ENCODE peak calls at places on chromosomes 2 and 18, in four cellular contexts. One of them, this sample, is unnamed.

GRCh38 chr18:54260376-54261072 is 8.8 kb upstream of the POLI start:
- DNase-seq in WTC11: no peak
- DNase-seq in HepG2: peak
- DNase-seq in K562: no peak
- DNase-seq in this sample: no peak

GRCh38 chr18:32454667-32455066 is 16.0 kb downstream of the GAREM1 start:
- DNase-seq in K562: no peak
- DNase-seq in HepG2: no peak
- DNase-seq in WTC11: no peak
- DNase-seq in this sample: no peak

GRCh38 chr2:31937741-31938140 is 73.1 kb downstream of the MEMO1 start:
- DNase-seq in HepG2: no peak
- DNase-seq in K562: no peak
- DNase-seq in WTC11: no peak
- DNase-seq in this sample: no peak

GRCh38 chr2:10931710-10932255 is 20.0 kb downstream of the KCNF1 start:
- DNase-seq in WTC11: no peak
- DNase-seq in K562: no peak
- DNase-seq in HepG2: no peak
- DNase-seq in this sample: no peak

GRCh38 chr18:64398320-64398719 is 249.4 kb upstream of the LINC00305 start:
- DNase-seq in HepG2: no peak
- DNase-seq in WTC11: no peak
- DNase-seq in K562: no peak
- DNase-seq in this sample: no peak

GRCh38 chr2:39996653-39997080 is 217.6 kb upstream of the THUMPD2 start:
- DNase-seq in HepG2: no peak
- DNase-seq in K562: no peak
- DNase-seq in WTC11: no peak
- DNase-seq in this sample: no peak

GRCh38 chr2:8529706-8530277 is 152.1 kb upstream of the ID2 start:
- DNase-seq in HepG2: no peak
- DNase-seq in K562: no peak
- DNase-seq in WTC11: no peak
- DNase-seq in this sample: no peak

GRCh38 chr2:216287251-216287650 is 85.0 kb downstream of the MARCHF4 start:
- DNase-seq in WTC11: no peak
- DNase-seq in HepG2: peak
- DNase-seq in K562: no peak
- DNase-seq in this sample: no peak

GRCh38 chr18:53745986-53746385 is 478.5 kb downstream of the MBD2 start:
- DNase-seq in HepG2: no peak
- DNase-seq in WTC11: no peak
- DNase-seq in K562: no peak
- DNase-seq in this sample: no peak

GRCh38 chr2:173119069-173119807 is 43.6 kb downstream of the MAP3K20 start:
- DNase-seq in K562: no peak
- DNase-seq in HepG2: no peak
- DNase-seq in WTC11: no peak
- DNase-seq in this sample: no peak

GRCh38 chr2:53227535-53227934 is 540.1 kb upstream of the CHAC2 start:
- DNase-seq in K562: no peak
- DNase-seq in HepG2: no peak
- DNase-seq in WTC11: no peak
- DNase-seq in this sample: no peak

GRCh38 chr2:114039681-114040080 is 149.8 kb downstream of the ACTR3 start:
- DNase-seq in HepG2: no peak
- DNase-seq in WTC11: no peak
- DNase-seq in K562: no peak
- DNase-seq in this sample: no peak

GRCh38 chr2:15606481-15607441 is 15.1 kb downstream of the DDX1 start:
- DNase-seq in K562: no peak
- DNase-seq in WTC11: no peak
- DNase-seq in HepG2: no peak
- DNase-seq in this sample: no peak

GRCh38 chr2:75194184-75194868 is 5.0 kb downstream of the TACR1 start:
- DNase-seq in HepG2: no peak
- DNase-seq in K562: no peak
- DNase-seq in WTC11: no peak
- DNase-seq in this sample: no peak

GRCh38 chr18:79756826-79757225 is 40.9 kb upstream of the KCNG2 start:
- DNase-seq in HepG2: no peak
- DNase-seq in K562: no peak
- DNase-seq in WTC11: no peak
- DNase-seq in this sample: no peak

GRCh38 chr2:49687873-49688272 is 533.6 kb upstream of the FSHR start:
- DNase-seq in HepG2: no peak
- DNase-seq in K562: no peak
- DNase-seq in WTC11: no peak
- DNase-seq in this sample: no peak

GRCh38 chr2:99183025-99183424 is 2.0 kb downstream of the MRPL30 start:
- DNase-seq in HepG2: peak
- DNase-seq in WTC11: no peak
- DNase-seq in K562: no peak
- DNase-seq in this sample: no peak

GRCh38 chr18:75607701-75608100 is 180.2 kb upstream of the SMIM21 start:
- DNase-seq in HepG2: no peak
- DNase-seq in WTC11: no peak
- DNase-seq in K562: no peak
- DNase-seq in this sample: no peak

GRCh38 chr2:231169475-231169874 is 29.0 kb upstream of the ARMC9 start:
- DNase-seq in WTC11: no peak
- DNase-seq in K562: no peak
- DNase-seq in HepG2: no peak
- DNase-seq in this sample: no peak

GRCh38 chr2:71831208-71831577 is 316.5 kb downstream of the CYP26B1 start:
- DNase-seq in HepG2: no peak
- DNase-seq in WTC11: no peak
- DNase-seq in K562: no peak
- DNase-seq in this sample: no peak

GRCh38 chr18:46019956-46020355 is 52.1 kb downstream of the PSTPIP2 start:
- DNase-seq in HepG2: no peak
- DNase-seq in WTC11: no peak
- DNase-seq in K562: no peak
- DNase-seq in this sample: no peak

GRCh38 chr2:63788070-63788469 is 53.6 kb upstream of the UGP2 start:
- DNase-seq in WTC11: no peak
- DNase-seq in HepG2: no peak
- DNase-seq in K562: no peak
- DNase-seq in this sample: no peak

GRCh38 chr18:27785815-27786537 is 391.0 kb downstream of the CDH2 start:
- DNase-seq in K562: no peak
- DNase-seq in WTC11: no peak
- DNase-seq in HepG2: no peak
- DNase-seq in this sample: no peak

GRCh38 chr18:77091366-77091765 is 41.2 kb downstream of the MBP start:
- DNase-seq in WTC11: no peak
- DNase-seq in K562: no peak
- DNase-seq in HepG2: no peak
- DNase-seq in this sample: no peak

GRCh38 chr2:68885074-68885810 is 14.0 kb upstream of the BMP10 start:
- DNase-seq in HepG2: no peak
- DNase-seq in K562: no peak
- DNase-seq in WTC11: no peak
- DNase-seq in this sample: no peak

GRCh38 chr2:67641709-67642397 is 244.7 kb downstream of the ETAA1 start:
- DNase-seq in K562: no peak
- DNase-seq in WTC11: no peak
- DNase-seq in HepG2: no peak
- DNase-seq in this sample: peak

GRCh38 chr18:49023938-49024341 is 73.2 kb upstream of the SMAD7 start:
- DNase-seq in WTC11: no peak
- DNase-seq in K562: no peak
- DNase-seq in HepG2: no peak
- DNase-seq in this sample: no peak

GRCh38 chr18:49819071-49819662 is 5.8 kb upstream of the ACAA2 start:
- DNase-seq in WTC11: no peak
- DNase-seq in HepG2: no peak
- DNase-seq in K562: no peak
- DNase-seq in this sample: no peak

GRCh38 chr2:174176898-174177297 is 71.4 kb downstream of the OLA1 start:
- DNase-seq in WTC11: no peak
- DNase-seq in HepG2: no peak
- DNase-seq in K562: no peak
- DNase-seq in this sample: no peak

GRCh38 chr2:45980161-45980852 is 316.9 kb upstream of the EPAS1 start:
- DNase-seq in WTC11: no peak
- DNase-seq in K562: no peak
- DNase-seq in HepG2: no peak
- DNase-seq in this sample: no peak

GRCh38 chr2:122023059-122023879 is 267.8 kb downstream of the TSN start:
- DNase-seq in HepG2: no peak
- DNase-seq in K562: no peak
- DNase-seq in WTC11: no peak
- DNase-seq in this sample: no peak

GRCh38 chr2:25337891-25338290 is 3.8 kb downstream of the DNMT3A start:
- DNase-seq in HepG2: no peak
- DNase-seq in K562: no peak
- DNase-seq in WTC11: no peak
- DNase-seq in this sample: no peak

GRCh38 chr2:155965415-155966070 is 367.0 kb downstream of the NR4A2 start:
- DNase-seq in K562: no peak
- DNase-seq in WTC11: no peak
- DNase-seq in HepG2: no peak
- DNase-seq in this sample: peak

GRCh38 chr2:2845267-2845666 is 514.2 kb upstream of the MYT1L start:
- DNase-seq in WTC11: no peak
- DNase-seq in K562: no peak
- DNase-seq in HepG2: no peak
- DNase-seq in this sample: no peak
- TF ChIP-seq ELF4 in WTC11: no peak
- TF ChIP-seq ELF4 in K562: no peak
- TF ChIP-seq ELF4 in HepG2: no peak
- TF ChIP-seq ELF4 in this sample: no peak

GRCh38 chr2:28716265-28716865 is 35.3 kb upstream of the PPP1CB start:
- DNase-seq in K562: no peak
- DNase-seq in WTC11: no peak
- DNase-seq in HepG2: peak
- DNase-seq in this sample: peak
- TF ChIP-seq ELF4 in K562: no peak
- TF ChIP-seq ELF4 in WTC11: no peak
- TF ChIP-seq ELF4 in HepG2: no peak
- TF ChIP-seq ELF4 in this sample: no peak

DNA sequence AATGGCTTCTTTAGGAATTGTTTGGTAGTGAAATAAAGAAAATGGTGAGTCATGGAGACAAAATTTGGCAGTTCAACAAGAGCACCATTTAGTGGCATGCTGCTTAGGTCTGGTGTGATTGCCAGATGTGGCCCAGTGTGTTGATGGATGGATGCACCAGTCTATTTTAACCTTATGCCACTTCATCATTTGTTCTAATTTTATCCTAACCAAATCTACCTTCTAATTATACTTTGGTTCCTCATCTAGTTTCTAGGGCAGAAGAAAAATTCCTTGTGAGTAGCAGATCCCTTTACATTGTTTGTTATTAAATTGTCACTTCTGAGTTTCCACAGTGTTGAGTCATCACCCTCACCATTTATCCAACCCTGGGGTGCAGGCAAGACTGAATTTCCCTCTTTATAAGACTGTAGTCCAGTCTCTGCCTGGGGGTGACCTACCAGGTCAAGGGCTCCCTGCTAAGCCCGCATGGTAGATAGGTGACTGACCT is 32.5 kb downstream of the NABP1 start:
- DNase-seq in WTC11: no peak
- DNase-seq in HepG2: no peak
- DNase-seq in K562: no peak
- DNase-seq in this sample: no peak
- TF ChIP-seq ELF4 in WTC11: no peak
- TF ChIP-seq ELF4 in HepG2: no peak
- TF ChIP-seq ELF4 in K562: no peak
- TF ChIP-seq ELF4 in this sample: no peak

DNA sequence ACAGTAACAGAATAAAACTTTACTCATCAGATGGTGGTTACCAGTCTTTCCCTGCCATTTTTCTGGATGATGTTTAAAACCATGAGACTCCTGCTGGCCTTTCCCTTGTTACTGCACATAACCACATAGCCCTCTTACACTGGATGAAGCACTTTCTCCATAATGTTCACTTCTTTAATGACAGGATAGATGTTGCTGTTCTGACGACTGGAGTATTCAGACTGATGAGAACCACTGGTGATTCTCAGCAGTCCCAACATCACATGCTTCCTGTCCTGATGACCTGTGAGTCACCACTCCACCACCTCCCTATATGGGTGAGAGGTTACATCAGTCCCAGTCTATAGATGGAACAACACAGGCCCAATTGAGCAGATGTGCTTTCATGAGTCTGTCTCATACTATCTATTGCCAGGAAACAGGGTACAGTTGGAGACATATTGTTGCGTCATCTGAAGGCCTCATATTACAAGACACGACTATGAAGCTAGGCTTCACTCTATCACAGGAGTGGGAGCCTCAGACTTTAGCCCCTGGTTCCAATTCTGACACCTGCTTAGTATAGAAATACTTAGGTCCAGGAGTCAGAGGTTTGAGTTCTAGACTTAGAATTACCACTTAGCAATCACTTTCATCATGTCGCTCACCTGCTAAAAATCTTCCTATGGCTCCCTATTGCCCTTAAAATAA is 145.7 kb upstream of the KLF7 start:
- DNase-seq in HepG2: peak
- DNase-seq in K562: peak
- DNase-seq in WTC11: no peak
- DNase-seq in this sample: no peak
- TF ChIP-seq ELF4 in HepG2: no peak
- TF ChIP-seq ELF4 in K562: no peak
- TF ChIP-seq ELF4 in WTC11: no peak
- TF ChIP-seq ELF4 in this sample: no peak